ENCODE peak calls at places on chromosomes 7 and 10, in four cellular contexts. X is upper lobe of right lung; Y is adrenal gland; B is CD8-positive, alpha-beta T cell. H is an unnamed sample.

GRCh38 chr10:27911006-27911405 is 87.9 kb downstream of the ODAD2 start:
- DNase-seq in X (no peak), Y (no peak), B (no peak), H (no peak)

GRCh38 chr10:120011359-120012132 is 119.0 kb downstream of the SEC23IP start:
- DNase-seq in X (no peak), Y (peak; percentile 39), B (no peak), H (no peak)

GRCh38 chr7:108234981-108235450 is 104.9 kb upstream of the LAMB4 start:
- DNase-seq in X (no peak), Y (no peak), B (no peak), H (no peak)

GRCh38 chr7:25886387-25887240 is 265.4 kb upstream of the NFE2L3 start:
- DNase-seq in X (no peak), Y (no peak), B (no peak), H (no peak)

GRCh38 chr10:43204394-43204942 is 62.4 kb downstream of the RASGEF1A start:
- DNase-seq in X (no peak), Y (peak; percentile 10), B (no peak), H (peak; percentile 49)

GRCh38 chr7:3807825-3808224 is 506.8 kb downstream of the SDK1 start:
- DNase-seq in X (no peak), Y (no peak), B (no peak), H (no peak)

GRCh38 chr7:74256446-74257408 is 2.5 kb upstream of the RFC2 start:
- DNase-seq in X (no peak), Y (no peak), B (no peak), H (peak; percentile 83)

GRCh38 chr7:23470290-23471089 is at the start of gene IGF2BP3:
- DNase-seq in X (no peak), Y (no peak), B (no peak), H (no peak)

GRCh38 chr10:19245889-19246841 is 197.6 kb downstream of the MALRD1 start:
- DNase-seq in X (no peak), Y (no peak), B (no peak), H (no peak)

GRCh38 chr10:76114556-76114955 is 683.1 kb downstream of the LRMDA start:
- DNase-seq in X (no peak), Y (no peak), B (no peak), H (no peak)

GRCh38 chr7:25073451-25073850 is 51.6 kb downstream of the CYCS start:
- DNase-seq in X (no peak), Y (peak; percentile 49), B (no peak), H (no peak)

GRCh38 chr7:20642171-20642570 is 26.7 kb downstream of the ABCB5 start:
- DNase-seq in X (no peak), Y (no peak), B (no peak), H (no peak)

DNA sequence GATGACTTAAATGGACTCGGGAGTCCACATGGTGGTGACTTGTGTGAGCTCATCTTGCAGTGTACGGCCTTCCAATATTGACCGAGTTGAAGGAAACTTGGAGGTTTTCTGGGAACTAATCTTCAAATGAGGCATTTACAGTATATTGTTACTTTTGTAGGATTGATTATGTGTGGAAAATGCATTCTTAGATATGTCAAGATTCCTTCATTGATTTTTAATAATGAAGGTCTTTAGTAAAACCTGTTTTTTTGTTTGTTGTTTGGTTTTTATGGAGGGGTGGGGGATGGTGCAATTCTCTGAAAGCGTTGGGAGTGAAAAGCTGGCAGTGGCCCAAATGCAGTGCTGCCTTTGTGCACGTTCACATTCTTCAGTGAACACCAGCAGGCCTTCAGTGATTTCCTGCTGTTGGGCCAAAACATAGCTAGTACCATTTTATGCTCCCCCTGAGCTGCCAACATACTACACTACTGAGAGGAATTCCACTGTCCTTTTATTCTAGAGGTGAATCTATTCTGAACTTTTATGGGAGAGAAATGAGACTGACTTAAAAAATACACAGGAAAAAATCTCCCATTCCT is 50.4 kb downstream of the CCNY start:
- DNase-seq in X (no peak), Y (peak; percentile 46), B (no peak), H (no peak)
- H3K4me3 ChIP-seq in X (no peak overlapping the region), Y (no peak overlapping the region), B (no peak overlapping the region), H (no peak overlapping the region)

GRCh38 chr10:11682896-11683295 is 59.3 kb upstream of the ECHDC3 start:
- DNase-seq in X (no peak), Y (no peak), B (no peak), H (no peak)

GRCh38 chr10:11685787-11686218 is 56.4 kb upstream of the ECHDC3 start:
- DNase-seq in X (peak; percentile 80), Y (peak; percentile 85), B (peak; percentile 47), H (peak; percentile 67)

GRCh38 chr10:11682267-11682683 is 59.9 kb upstream of the ECHDC3 start:
- DNase-seq in X (no peak), Y (no peak), B (no peak), H (no peak)

GRCh38 chr10:11684717-11685645 is 57.2 kb upstream of the ECHDC3 start:
- DNase-seq in X (peak; percentile 81), Y (peak; percentile 75), B (peak; percentile 42), H (peak; percentile 25)

DNA sequence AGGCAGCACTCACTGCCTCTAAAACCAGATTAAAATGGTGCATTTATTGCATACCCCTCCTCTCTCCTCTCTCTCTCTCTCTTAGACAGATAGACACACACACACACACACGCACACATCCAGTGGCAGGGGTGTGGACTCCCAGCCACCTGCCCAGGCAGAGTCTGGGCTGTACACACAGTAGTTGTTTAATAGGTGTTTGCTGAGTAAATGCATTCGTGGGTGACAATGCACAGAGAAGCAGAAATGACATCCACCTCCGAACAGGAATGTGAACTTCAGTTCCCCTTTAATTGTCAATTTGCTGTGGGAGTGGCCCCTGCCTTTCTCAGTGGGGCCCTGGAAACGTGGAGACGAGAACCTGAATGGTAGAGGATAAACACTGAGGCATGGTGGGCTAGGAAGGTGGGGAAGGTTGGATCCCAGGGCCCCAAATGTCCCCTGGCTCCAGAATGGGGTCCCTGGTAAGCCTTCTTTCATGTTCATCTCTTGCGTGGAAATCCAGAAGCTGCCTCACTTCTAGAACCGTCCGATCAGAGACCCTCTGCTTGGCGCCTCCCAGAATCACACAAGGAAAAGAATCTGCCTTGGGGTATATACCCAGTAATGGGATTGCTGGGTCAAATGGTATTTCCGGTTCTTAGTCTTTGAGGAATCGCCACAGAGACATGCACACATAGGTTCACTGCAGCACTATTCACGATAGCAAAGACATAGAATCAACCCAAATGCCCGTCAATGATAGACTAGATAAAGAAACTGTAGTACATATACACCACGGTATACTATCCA is 58.5 kb upstream of the ECHDC3 start:
- DNase-seq in X (no peak), Y (no peak), B (no peak), H (no peak)
- H3K4me3 ChIP-seq in X (no peak overlapping the region), Y (no peak overlapping the region), B (peak overlapping the region; percentile 45), H (no peak overlapping the region)

GRCh38 chr7:157972914-157973313 is 614.7 kb downstream of the PTPRN2 start:
- DNase-seq in X (no peak), Y (no peak), B (no peak), H (no peak)
- H3K4me3 ChIP-seq in X (no peak overlapping the region), Y (no peak overlapping the region), B (no peak overlapping the region), H (no peak overlapping the region)

GRCh38 chr7:29564455-29565185 is 985 bp downstream of the PRR15 start:
- DNase-seq in X (peak; percentile 85), Y (peak; percentile 40), B (no peak), H (no peak)
- H3K4me3 ChIP-seq in X (peak overlapping the region; percentile 53), Y (no peak overlapping the region), B (peak overlapping the region; percentile 19), H (peak overlapping the region; percentile 77)

GRCh38 chr7:445563-446288 is 73.9 kb downstream of the PDGFA start:
- DNase-seq in X (no peak), Y (no peak), B (no peak), H (no peak)
- H3K4me3 ChIP-seq in X (no peak overlapping the region), Y (no peak overlapping the region), B (no peak overlapping the region), H (no peak overlapping the region)